ENCODE peak calls at places on chromosomes 12 and 14, in five cellular contexts. S is fibroblast of lung, J is astrocyte of the spinal cord, L is hepatocyte, Y is cardiac fibroblast. V is an unnamed sample.

GRCh38 chr12:92624236-92624635 is 78.6 kb upstream of the PLEKHG7 start:
- DNase-seq in Y (peak), J (peak), S (peak), L (no peak), V (no peak)

GRCh38 chr12:76685246-76685678 is 78.7 kb upstream of the ZDHHC17 start:
- DNase-seq in L (peak), J (peak), S (peak), Y (peak), V (no peak)

GRCh38 chr12:47754881-47755280 is 3.8 kb downstream of the RAPGEF3 start:
- DNase-seq in J (no peak), Y (no peak), L (no peak), S (no peak), V (peak)

GRCh38 chr12:50221228-50222008 is 54.2 kb upstream of the CERS5 start:
- DNase-seq in Y (peak), S (peak), J (peak), L (peak), V (no peak)

GRCh38 chr12:130549361-130549760 is 166.7 kb downstream of the RIMBP2 start:
- DNase-seq in L (no peak), S (no peak), J (no peak), Y (no peak), V (no peak)

GRCh38 chr14:34436118-34436905 is 25.7 kb downstream of the SPTSSA start:
- DNase-seq in L (peak), Y (peak), S (peak), J (peak), V (no peak)

GRCh38 chr14:53295985-53296582 is 143.0 kb upstream of the DDHD1 start:
- DNase-seq in J (peak), L (peak), Y (peak), S (peak), V (peak)

GRCh38 chr12:130989391-130989790 is 35.7 kb downstream of the ADGRD1 start:
- DNase-seq in Y (no peak), L (no peak), S (no peak), J (no peak), V (no peak)

GRCh38 chr12:131536766-131537165 is 174.1 kb upstream of the SFSWAP start:
- DNase-seq in Y (no peak), J (no peak), L (no peak), S (no peak), V (no peak)

DNA sequence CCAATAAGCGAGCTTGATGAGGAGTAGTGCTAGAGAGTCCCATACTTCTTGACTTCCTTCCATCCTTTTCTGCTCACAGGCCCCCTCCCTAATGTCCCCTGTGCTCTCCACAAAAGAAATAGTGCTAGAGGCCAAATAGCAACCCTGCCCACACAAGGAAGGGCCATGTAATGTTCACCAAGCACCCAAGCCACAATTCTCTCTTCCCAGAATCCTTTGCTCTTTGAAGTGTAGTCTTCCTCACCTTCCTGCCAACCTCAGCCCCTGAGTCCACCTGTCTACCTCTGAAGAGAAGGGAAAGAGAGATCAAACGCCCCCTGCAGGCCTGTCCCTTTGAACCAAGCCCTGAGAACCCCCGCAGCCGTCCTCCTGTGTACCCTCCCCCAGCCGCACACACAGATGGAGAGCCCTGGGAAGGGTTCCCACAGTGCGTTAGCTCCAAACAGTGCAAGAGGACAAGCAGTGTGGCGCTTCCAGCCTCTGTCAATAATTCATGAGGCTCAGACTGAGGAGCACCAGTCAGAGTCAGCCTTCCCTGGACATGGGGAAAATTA is 1.9 kb upstream of the DHRS4 start:
- DNase-seq in L (no peak), Y (no peak), S (no peak), J (no peak), V (no peak)
- TF ChIP-seq CTCF in L (no peak), Y (no peak), S (peak), J (no peak), V (no peak)

DNA sequence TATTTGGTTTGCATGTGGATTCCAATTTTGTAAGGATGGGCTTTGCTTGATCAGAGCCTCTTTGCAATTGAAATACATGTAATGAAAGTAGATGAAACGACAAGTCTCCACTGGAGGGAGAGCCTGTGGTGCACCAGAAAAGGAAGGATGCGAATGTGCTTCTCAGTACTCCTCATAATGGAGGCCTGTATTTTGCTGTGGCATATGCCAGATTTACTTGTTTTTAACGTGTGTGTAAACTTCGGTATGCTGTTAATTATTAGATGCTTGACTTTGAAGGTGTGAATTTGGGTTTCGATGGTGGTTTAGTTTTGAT is 2.8 kb downstream of the DYRK2 start:
- DNase-seq in J (peak), Y (peak), L (peak), S (peak), V (peak)
- TF ChIP-seq CTCF in J (peak), Y (peak), L (peak), S (peak), V (peak)

DNA sequence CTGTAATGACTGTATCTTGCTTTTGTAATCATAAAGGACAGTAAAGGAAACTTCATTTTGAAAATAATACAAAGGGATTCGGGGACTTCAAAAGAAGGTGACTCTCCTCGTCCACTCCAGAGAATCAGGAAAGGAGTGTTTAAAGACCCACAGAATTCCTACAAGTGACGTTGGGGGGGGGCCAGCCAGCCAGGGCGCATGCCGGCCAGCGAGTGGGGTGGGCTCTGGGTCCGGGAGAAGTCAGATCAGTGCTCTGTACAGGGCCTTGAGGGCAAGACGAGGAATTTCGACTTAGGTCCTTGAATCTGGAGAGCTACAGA is 1.0 kb upstream of the CD9 start:
- DNase-seq in J (no peak), Y (no peak), L (no peak), S (no peak), V (no peak)
- TF ChIP-seq CTCF in J (no peak), Y (no peak), L (no peak), S (no peak), V (no peak)

GRCh38 chr14:38947343-38947742 is 155.7 kb downstream of the SEC23A start:
- DNase-seq in L (no peak), Y (no peak), S (no peak), J (no peak), V (no peak)

GRCh38 chr14:38944691-38945090 is 158.3 kb downstream of the SEC23A start:
- DNase-seq in L (no peak), J (no peak), S (no peak), Y (peak), V (no peak)

GRCh38 chr14:38941485-38941884 is 161.6 kb downstream of the SEC23A start:
- DNase-seq in J (no peak), L (no peak), Y (no peak), S (no peak), V (no peak)
- TF ChIP-seq CTCF in J (no peak), L (no peak), Y (no peak), S (no peak), V (no peak)

DNA sequence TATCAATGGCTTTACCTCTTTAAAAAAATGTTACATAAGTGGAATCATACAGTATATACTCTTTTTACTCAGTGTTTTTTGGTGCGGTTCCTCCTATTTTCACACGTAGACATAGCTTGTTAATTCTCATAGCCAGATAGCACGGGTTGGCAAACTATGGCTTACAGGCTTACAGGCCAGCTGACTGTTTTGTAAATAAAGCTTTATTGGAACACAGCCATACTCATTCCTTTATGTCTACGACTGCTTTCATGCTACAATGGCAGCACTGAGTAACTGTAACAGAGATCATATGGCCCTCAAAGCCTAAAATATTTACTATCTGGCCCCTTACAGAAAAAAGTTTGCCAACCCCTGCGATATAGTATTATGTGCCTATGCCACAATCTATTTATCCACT is 5.8 kb upstream of the DAAM1 start:
- DNase-seq in Y (no peak), S (no peak), J (no peak), L (no peak), V (no peak)
- TF ChIP-seq CTCF in Y (no peak), S (no peak), J (no peak), L (no peak), V (no peak)

V was measured in Calu3.